ENCODE peak calls at places on chromosomes 1 and 21, in five cellular contexts. R is AG04450; O is keratinocyte; D is astrocyte; A is CD8-positive, alpha-beta T cell. H is an unnamed sample.

GRCh38 chr1:1171551-1172340 is 1.9 kb upstream of the TTLL10 start:
- DNase-seq in R (no peak), A (peak), O (no peak), D (no peak), H (no peak)

GRCh38 chr1:162210171-162210570 is 140.7 kb downstream of the NOS1AP start:
- DNase-seq in R (no peak), O (no peak), D (no peak), A (no peak), H (no peak)

GRCh38 chr1:53073287-53073686 is 11.3 kb downstream of the PODN start:
- DNase-seq in D (no peak), A (no peak), O (no peak), R (no peak), H (peak)

GRCh38 chr1:245682638-245683376 is 528.0 kb downstream of the KIF26B start:
- DNase-seq in O (no peak), A (no peak), D (no peak), R (no peak), H (no peak)

GRCh38 chr21:45262616-45263015 is 25.1 kb downstream of the POFUT2 start:
- DNase-seq in A (no peak), R (no peak), D (no peak), O (no peak), H (peak)

GRCh38 chr1:222326710-222327036 is 221.2 kb downstream of the HHIPL2 start:
- DNase-seq in A (no peak), O (no peak), D (no peak), R (no peak), H (no peak)

GRCh38 chr1:174008979-174009378 is 13.2 kb downstream of the RC3H1 start:
- DNase-seq in D (no peak), R (no peak), O (no peak), A (no peak), H (no peak)

GRCh38 chr1:232709339-232709738 is 79.4 kb upstream of the SIPA1L2 start:
- DNase-seq in A (no peak), R (no peak), O (no peak), D (peak), H (no peak)

GRCh38 chr1:105779727-105780126 is 1276.7 kb upstream of the PRMT6 start:
- DNase-seq in O (no peak), R (no peak), D (no peak), A (no peak), H (no peak)

GRCh38 chr1:246780264-246780663 is 56.1 kb downstream of the SCCPDH start:
- DNase-seq in A (no peak), O (no peak), R (no peak), D (no peak), H (no peak)

GRCh38 chr1:56436912-56437403 is 142.4 kb downstream of the PLPP3 start:
- DNase-seq in D (no peak), A (no peak), O (no peak), R (no peak), H (peak)

GRCh38 chr1:241518447-241519307 is 878 bp downstream of the FH start:
- DNase-seq in D (peak), A (no peak), R (no peak), O (no peak), H (no peak)

GRCh38 chr1:156320560-156320959 is 17.5 kb downstream of the CCT3 start:
- DNase-seq in R (no peak), O (no peak), D (no peak), A (no peak), H (no peak)

GRCh38 chr21:31556662-31557061 is 102.8 kb upstream of the SOD1 start:
- DNase-seq in R (no peak), D (no peak), O (no peak), A (no peak), H (no peak)

GRCh38 chr1:195851804-195852203 is 756.4 kb downstream of the KCNT2 start:
- DNase-seq in A (no peak), D (no peak), R (no peak), O (no peak), H (no peak)

GRCh38 chr1:151989131-151989868 is 4.4 kb downstream of the S100A10 start:
- DNase-seq in R (no peak), A (peak), D (peak), O (no peak), H (no peak)

GRCh38 chr1:212920895-212921294 is 29.4 kb upstream of the VASH2 start:
- DNase-seq in D (no peak), O (no peak), R (no peak), A (no peak), H (no peak)

GRCh38 chr1:227574926-227575325 is 11.6 kb downstream of the ZNF678 start:
- DNase-seq in D (no peak), O (no peak), A (no peak), R (no peak), H (no peak)

GRCh38 chr1:94648225-94649007 is 106.9 kb upstream of the F3 start:
- DNase-seq in A (no peak), R (peak), O (peak), D (peak), H (no peak)

GRCh38 chr1:218164930-218165686 is 120.0 kb upstream of the RRP15 start:
- DNase-seq in A (no peak), D (peak), O (no peak), R (no peak), H (peak)

GRCh38 chr1:24157921-24158481 is 15.1 kb upstream of the IL22RA1 start:
- DNase-seq in A (no peak), R (no peak), D (no peak), O (no peak), H (no peak)

GRCh38 chr1:25754421-25755195 is 45.4 kb upstream of the SELENON start:
- DNase-seq in D (no peak), O (no peak), A (peak), R (no peak), H (no peak)

DNA sequence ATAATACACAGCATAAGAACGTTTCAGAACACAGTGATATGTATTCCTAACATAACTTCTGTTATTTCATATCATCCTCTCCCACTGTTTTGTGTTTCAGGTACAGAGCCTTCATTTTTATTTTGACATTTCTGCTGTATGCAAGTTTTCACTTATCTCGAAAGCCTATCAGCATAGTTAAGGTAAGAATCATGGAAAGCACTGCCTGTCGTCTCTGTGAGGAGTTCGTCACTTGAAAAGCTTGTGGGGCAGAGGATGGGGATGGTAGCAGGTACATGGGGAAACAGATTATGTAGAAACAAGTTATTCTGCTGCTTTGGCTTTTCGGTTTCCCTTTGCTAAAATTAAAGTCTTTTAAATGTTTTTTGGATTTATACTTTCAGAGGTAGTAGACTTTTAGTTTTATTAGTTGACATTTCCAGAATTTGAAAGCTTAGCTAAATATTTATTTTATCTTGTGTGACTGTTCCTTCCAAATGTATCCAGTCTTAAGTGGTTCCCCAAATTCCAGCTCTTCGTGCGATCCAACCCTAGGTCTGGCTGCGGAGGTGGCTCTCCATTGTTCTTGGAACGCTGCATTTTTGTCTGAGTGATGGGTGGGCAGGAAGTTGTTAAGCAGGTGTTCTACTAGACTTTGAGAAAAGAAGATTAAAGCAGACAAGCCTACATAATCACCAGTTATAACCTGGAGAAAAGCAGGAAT is 12.2 kb downstream of the SLC37A1 start:
- DNase-seq in R (no peak), O (no peak), D (no peak), A (no peak), H (no peak)
- H3K4me3 ChIP-seq in R (no peak), O (no peak), D (no peak), A (no peak), H (no peak)

GRCh38 chr1:112693821-112694220 is 13.1 kb downstream of the RHOC start:
- DNase-seq in A (no peak), O (no peak), R (no peak), D (no peak), H (no peak)
- H3K27ac ChIP-seq in A (no peak), O (no peak), R (no peak), D (no peak), H (no peak)

GRCh38 chr1:54274448-54274847 is 74.5 kb downstream of the MRPL37 start:
- DNase-seq in A (no peak), D (no peak), R (no peak), O (no peak), H (no peak)
- TF ChIP-seq CTCF in A (no peak), D (no peak), R (no peak), O (peak), H (peak)

DNA sequence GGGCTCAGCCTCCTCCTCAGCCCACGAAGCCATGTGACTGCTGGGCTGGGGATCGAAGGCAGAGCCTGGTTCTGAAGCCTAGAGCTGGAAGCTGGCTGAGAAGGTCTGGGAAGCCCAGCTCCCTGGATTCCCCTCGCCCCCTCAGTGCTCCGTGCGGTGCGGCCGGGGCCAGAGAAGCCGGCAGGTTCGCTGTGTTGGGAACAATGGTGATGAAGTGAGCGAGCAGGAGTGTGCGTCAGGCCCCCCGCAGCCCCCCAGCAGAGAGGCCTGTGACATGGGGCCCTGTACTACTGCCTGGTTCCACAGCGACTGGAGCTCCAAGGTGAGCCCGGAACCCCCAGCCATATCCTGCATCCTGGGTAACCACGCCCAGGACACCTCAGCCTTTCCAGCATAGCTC is 9.1 kb downstream of the ADAMTSL4 start:
- DNase-seq in R (no peak), O (no peak), D (no peak), A (no peak), H (no peak)
- H3K4me3 ChIP-seq in R (no peak), O (no peak), D (no peak), A (no peak), H (no peak)

GRCh38 chr1:47184771-47185677 is 4.8 kb downstream of the PDZK1IP1 start:
- DNase-seq in R (no peak), D (no peak), A (no peak), O (no peak), H (no peak)
- H3K27ac ChIP-seq in R (no peak), D (no peak), A (no peak), O (no peak), H (no peak)

GRCh38 chr1:155176544-155177071 is 3.0 kb downstream of the TRIM46 start:
- DNase-seq in D (no peak), A (peak), R (no peak), O (no peak), H (peak)
- TF ChIP-seq CTCF in D (peak), A (peak), R (peak), O (peak), H (peak)

DNA sequence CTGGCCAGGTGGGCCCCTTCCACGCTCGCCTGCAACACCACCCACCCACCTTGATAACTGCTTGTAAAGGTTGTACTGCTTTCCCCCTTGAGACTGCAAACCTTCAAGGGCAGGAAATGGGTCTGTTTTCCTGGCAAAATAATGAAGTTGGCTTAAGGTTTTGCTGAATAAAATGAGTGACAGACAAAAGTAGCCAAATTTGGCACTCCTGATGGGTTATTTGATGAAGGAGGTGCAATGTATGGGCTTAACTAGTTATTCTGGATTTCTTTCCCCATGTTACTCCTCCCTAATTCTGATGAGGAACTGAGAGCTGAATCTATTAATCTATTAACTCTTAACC is 14.6 kb upstream of the HLCS start:
- DNase-seq in O (no peak), A (no peak), R (no peak), D (no peak), H (no peak)
- H3K4me3 ChIP-seq in O (peak), A (peak), R (peak), D (peak), H (peak)